ENCODE peak calls at places on chromosomes 11 and 22, in six cellular contexts. C, O, U, A, J and Z are unnamed samples.

GRCh38 chr11:134014502-134014901 is 54.4 kb upstream of the JAM3 start:
- DNase-seq in J (no peak), C (no peak), O (no peak), U (no peak), A (no peak), Z (no peak)

GRCh38 chr22:34975721-34976120 is 90.2 kb upstream of the ISX start:
- DNase-seq in O (no peak), A (no peak), J (no peak), U (no peak), C (peak), Z (no peak)

GRCh38 chr11:117572671-117573070 is 224.3 kb downstream of the DSCAML1 start:
- DNase-seq in A (no peak), U (no peak), O (no peak), J (no peak), C (no peak), Z (no peak)

GRCh38 chr11:86193297-86194095 is 51.1 kb upstream of the EED start:
- DNase-seq in C (peak), J (peak), U (peak), O (no peak), A (peak), Z (peak)

GRCh38 chr22:22571429-22571828 is 12.4 kb upstream of the PRAME start:
- DNase-seq in U (no peak), O (no peak), A (no peak), J (no peak), C (no peak), Z (no peak)

GRCh38 chr11:9847636-9848035 is 183.8 kb downstream of the SWAP70 start:
- DNase-seq in U (no peak), O (no peak), C (no peak), J (no peak), A (no peak), Z (no peak)

GRCh38 chr11:44601471-44602370 is 36.3 kb downstream of the CD82 start:
- DNase-seq in C (peak), J (no peak), A (peak), U (no peak), O (no peak), Z (peak)

GRCh38 chr22:45627489-45628233 is 44.0 kb upstream of the ATXN10 start:
- DNase-seq in A (no peak), U (no peak), C (no peak), O (no peak), J (no peak), Z (no peak)

GRCh38 chr11:62948765-62949320 is 27.7 kb upstream of the CHRM1 start:
- DNase-seq in C (no peak), O (no peak), A (no peak), U (no peak), J (no peak), Z (no peak)

GRCh38 chr22:23289851-23290724 is 109.8 kb downstream of the BCR start:
- DNase-seq in O (no peak), C (peak), J (peak), A (peak), U (peak), Z (peak)

GRCh38 chr11:121488145-121488544 is 35.4 kb upstream of the SORL1-AS1 start:
- DNase-seq in O (no peak), J (no peak), U (no peak), A (no peak), C (no peak), Z (no peak)

GRCh38 chr22:49048591-49048990 is 779.1 kb downstream of the BRD1 start:
- DNase-seq in A (no peak), O (no peak), U (no peak), J (no peak), C (no peak), Z (no peak)

GRCh38 chr11:9330387-9331384 is 16.3 kb upstream of the TMEM41B start:
- DNase-seq in U (peak), C (no peak), A (no peak), J (no peak), O (no peak), Z (no peak)

GRCh38 chr11:83019888-83020579 is 51.7 kb downstream of the RAB30 start:
- DNase-seq in A (no peak), J (peak), C (no peak), O (no peak), U (no peak), Z (no peak)

GRCh38 chr11:89125298-89125697 is 52.4 kb upstream of the TYR start:
- DNase-seq in U (no peak), C (no peak), O (no peak), J (no peak), A (no peak), Z (no peak)
- TF ChIP-seq CTCF in U (no peak), C (no peak), O (no peak), J (no peak), A (no peak), Z (no peak)

DNA sequence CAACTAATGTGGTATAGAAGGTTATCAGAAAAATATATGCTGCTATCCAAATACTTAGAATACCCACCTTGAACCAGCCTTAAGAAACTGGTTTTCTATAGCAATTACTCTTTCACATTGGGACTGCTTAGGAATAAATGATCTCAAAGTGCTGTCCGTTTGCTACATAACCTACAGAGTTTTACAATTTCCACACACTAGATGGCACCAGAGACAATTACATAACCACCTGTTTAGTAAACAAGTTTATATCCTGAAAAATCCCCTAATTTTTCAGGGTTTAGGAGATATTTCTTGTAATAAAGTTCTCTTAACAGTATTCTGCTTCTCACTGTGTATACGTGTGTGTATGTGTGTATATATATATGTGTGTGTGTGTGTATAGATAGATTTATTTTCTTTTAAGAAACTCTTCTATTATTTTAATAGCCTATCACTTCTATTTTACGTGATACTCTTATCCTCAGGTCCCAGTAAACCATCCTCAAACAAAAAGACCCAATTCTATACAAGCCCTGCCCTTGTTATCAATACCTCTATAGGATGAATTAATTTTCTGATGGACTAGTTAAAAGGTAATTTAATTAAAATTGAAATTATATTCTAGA is 6.7 kb upstream of the OR5I1 start:
- DNase-seq in U (peak), C (no peak), A (no peak), O (no peak), J (no peak), Z (peak)
- TF ChIP-seq CTCF in U (peak), C (peak), A (peak), O (no peak), J (peak), Z (peak)

GRCh38 chr11:130123414-130124040 is 36.1 kb upstream of the ST14 start:
- DNase-seq in U (no peak), J (no peak), A (no peak), O (no peak), C (no peak), Z (no peak)

GRCh38 chr11:130125638-130126037 is 33.9 kb upstream of the ST14 start:
- DNase-seq in C (no peak), A (no peak), O (no peak), J (no peak), U (no peak), Z (no peak)

GRCh38 chr11:130122141-130122575 is 37.4 kb upstream of the ST14 start:
- DNase-seq in A (no peak), J (no peak), C (no peak), O (peak), U (no peak), Z (no peak)

GRCh38 chr11:130121430-130121978 is 38.1 kb upstream of the ST14 start:
- DNase-seq in J (no peak), C (no peak), A (no peak), U (peak), O (no peak), Z (no peak)

GRCh38 chr11:130124096-130124495 is 35.5 kb upstream of the ST14 start:
- DNase-seq in J (peak), C (no peak), O (peak), A (no peak), U (peak), Z (no peak)
- TF ChIP-seq CTCF in J (no peak), C (no peak), O (no peak), A (no peak), U (no peak), Z (no peak)

GRCh38 chr11:112634551-112634950 is 326.7 kb upstream of the NCAM1 start:
- DNase-seq in J (no peak), C (no peak), O (no peak), A (no peak), U (no peak), Z (no peak)
- TF ChIP-seq CTCF in J (no peak), C (no peak), O (no peak), A (no peak), U (no peak), Z (no peak)

DNA sequence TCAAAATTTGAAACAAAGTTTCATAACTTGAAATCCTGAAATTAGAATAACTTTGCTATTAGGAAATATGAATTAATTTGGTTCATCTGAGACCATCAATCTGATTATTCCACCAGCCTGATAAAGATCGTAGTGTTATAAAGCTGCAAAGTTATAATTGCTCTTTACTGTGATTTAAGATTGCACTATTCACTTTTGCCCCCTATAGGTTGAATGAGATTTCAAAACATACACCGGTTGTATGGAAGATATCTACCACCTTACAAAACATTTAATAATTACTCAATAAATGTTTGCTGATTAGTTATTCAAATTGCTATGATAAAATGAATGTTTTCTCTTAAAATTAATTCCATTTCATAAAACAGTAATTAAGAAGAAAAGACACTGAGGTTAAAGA is 26.1 kb downstream of the APIP start:
- DNase-seq in O (no peak), C (no peak), U (no peak), A (no peak), J (no peak), Z (no peak)
- TF ChIP-seq CTCF in O (no peak), C (no peak), U (peak), A (peak), J (peak), Z (no peak)

DNA sequence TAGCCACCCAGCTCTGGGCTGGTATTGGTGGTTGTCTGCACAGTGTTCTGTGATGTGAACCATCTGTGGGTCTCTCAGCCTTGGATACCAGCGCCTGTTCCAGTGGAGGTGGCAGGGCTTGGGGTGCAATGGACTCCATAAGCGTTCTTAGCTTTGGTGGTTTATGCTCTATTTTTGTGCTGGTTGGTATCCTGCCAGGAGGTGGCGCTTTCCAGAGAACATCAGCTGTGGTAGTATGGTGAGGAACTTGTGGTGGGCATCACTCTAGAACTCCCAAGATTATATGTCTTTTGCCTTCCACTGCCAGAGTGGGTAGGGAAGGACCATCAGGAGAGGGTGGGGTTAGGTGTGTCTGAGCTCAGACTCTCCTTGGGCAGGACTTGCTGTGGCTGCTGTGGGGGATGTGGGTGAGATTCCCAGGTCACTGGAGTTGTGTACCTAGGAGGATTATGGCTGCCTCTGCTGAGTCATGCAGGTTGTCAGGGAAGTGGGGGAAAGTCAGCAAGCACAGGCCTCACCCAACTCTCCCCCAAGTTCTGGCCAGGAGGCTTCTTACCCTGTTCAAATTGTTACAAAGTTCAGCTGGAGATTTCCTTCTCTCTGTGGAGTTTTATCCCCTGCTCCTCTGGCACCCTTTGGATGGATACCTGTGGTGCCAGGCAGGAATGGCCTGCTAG is 47.2 kb downstream of the MRGPRX2 start:
- DNase-seq in U (no peak), C (no peak), O (no peak), J (no peak), A (no peak), Z (no peak)
- TF ChIP-seq CTCF in U (no peak), C (no peak), O (no peak), J (no peak), A (no peak), Z (peak)